ENCODE peak calls at places on chromosomes 5 and 9, in six cellular contexts. M, D, V, N, P and W are unnamed samples.

GRCh38 chr5:120843390-120843980 is 379.4 kb downstream of the PRR16 start:
- DNase-seq in N (no peak), V (no peak), D (no peak), M (no peak), P (no peak), W (no peak)

GRCh38 chr5:143671644-143672569 is 140.1 kb upstream of the HMHB1 start:
- DNase-seq in V (no peak), M (no peak), P (no peak), N (no peak), D (no peak), W (no peak)

GRCh38 chr5:126370796-126371718 is 52.2 kb upstream of the GRAMD2B start:
- DNase-seq in N (no peak), M (peak), D (no peak), V (no peak), P (peak), W (no peak)

GRCh38 chr5:79837707-79838620 is 148.3 kb downstream of the CMYA5 start:
- DNase-seq in N (no peak), P (no peak), V (peak), M (no peak), D (no peak), W (no peak)

GRCh38 chr5:87195104-87195581 is 72.5 kb upstream of the RASA1 start:
- DNase-seq in P (no peak), V (no peak), N (no peak), D (no peak), M (peak), W (peak)

GRCh38 chr9:38387751-38388150 is 4.8 kb upstream of the ALDH1B1 start:
- DNase-seq in P (no peak), M (no peak), N (no peak), V (no peak), D (no peak), W (no peak)

GRCh38 chr9:113901196-113901818 is 25.2 kb downstream of the ZNF618 start:
- DNase-seq in D (no peak), P (no peak), V (peak), N (no peak), M (no peak), W (no peak)

GRCh38 chr5:9069650-9070049 is 476.2 kb downstream of the SEMA5A start:
- DNase-seq in V (no peak), N (no peak), D (no peak), M (no peak), P (peak), W (peak)

GRCh38 chr5:75395277-75395676 is 58.3 kb downstream of the HMGCR start:
- DNase-seq in V (no peak), D (no peak), N (no peak), P (no peak), M (no peak), W (no peak)

GRCh38 chr5:96729156-96729555 is 67.0 kb downstream of the CAST start:
- DNase-seq in D (no peak), M (no peak), P (no peak), V (no peak), N (no peak), W (no peak)
- TF ChIP-seq CTCF in D (no peak), M (peak), P (peak), V (no peak), N (peak), W (peak)

GRCh38 chr5:169736653-169737052 is 99.6 kb downstream of the DOCK2 start:
- DNase-seq in D (no peak), M (no peak), P (no peak), N (no peak), V (no peak), W (no peak)

GRCh38 chr5:169742773-169743296 is 105.8 kb downstream of the DOCK2 start:
- DNase-seq in N (no peak), M (peak), V (no peak), D (no peak), P (no peak), W (peak)

GRCh38 chr5:169735913-169736312 is 98.8 kb downstream of the DOCK2 start:
- DNase-seq in V (no peak), M (no peak), N (no peak), D (no peak), P (no peak), W (no peak)

GRCh38 chr5:169744336-169744735 is 107.3 kb downstream of the DOCK2 start:
- DNase-seq in P (no peak), N (no peak), M (no peak), D (no peak), V (no peak), W (no peak)

DNA sequence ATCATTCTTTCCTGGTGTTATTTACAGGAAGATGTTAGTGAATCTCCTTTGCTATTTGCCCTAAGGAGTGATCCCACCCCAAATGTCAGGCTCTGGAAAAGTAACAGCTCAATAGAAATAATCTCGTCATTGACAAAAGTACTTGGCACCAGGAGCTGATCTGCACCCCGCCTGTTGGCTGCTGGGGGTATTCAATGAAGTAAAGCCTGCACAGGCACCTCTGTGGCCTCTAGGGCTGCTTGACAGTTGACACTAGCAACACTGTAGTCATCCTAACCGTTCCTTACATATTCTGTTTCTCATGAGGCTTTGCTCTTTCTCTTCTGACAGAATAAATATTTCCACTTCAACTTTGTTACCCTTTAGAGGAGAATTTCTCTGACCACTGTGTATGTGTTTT is 103.4 kb downstream of the DOCK2 start:
- DNase-seq in P (no peak), M (no peak), V (no peak), D (no peak), N (no peak), W (no peak)
- TF ChIP-seq CTCF in P (no peak), M (no peak), V (no peak), D (no peak), N (no peak), W (no peak)

DNA sequence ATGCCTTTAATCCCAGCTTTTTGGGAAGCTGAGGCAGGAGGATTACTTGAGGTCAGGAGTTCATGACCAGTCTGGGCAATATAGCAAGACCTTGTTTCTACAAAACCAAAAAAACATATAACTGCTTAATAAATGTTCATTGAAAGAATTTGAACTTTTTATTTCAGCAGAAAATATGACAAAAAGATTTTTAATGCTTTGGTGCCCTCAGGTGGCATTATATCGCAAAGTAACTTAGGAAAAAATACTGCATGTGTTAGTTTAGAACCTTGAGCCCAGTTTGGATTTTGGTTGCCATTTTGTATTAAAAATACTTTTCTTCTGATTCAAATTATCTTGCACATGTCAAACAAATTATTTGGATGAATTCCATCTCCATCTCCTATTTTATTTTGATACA is 103.2 kb downstream of the GPBP1 start:
- DNase-seq in P (no peak), N (no peak), M (peak), V (no peak), D (no peak), W (no peak)
- TF ChIP-seq CTCF in P (peak), N (no peak), M (no peak), V (no peak), D (no peak), W (peak)

DNA sequence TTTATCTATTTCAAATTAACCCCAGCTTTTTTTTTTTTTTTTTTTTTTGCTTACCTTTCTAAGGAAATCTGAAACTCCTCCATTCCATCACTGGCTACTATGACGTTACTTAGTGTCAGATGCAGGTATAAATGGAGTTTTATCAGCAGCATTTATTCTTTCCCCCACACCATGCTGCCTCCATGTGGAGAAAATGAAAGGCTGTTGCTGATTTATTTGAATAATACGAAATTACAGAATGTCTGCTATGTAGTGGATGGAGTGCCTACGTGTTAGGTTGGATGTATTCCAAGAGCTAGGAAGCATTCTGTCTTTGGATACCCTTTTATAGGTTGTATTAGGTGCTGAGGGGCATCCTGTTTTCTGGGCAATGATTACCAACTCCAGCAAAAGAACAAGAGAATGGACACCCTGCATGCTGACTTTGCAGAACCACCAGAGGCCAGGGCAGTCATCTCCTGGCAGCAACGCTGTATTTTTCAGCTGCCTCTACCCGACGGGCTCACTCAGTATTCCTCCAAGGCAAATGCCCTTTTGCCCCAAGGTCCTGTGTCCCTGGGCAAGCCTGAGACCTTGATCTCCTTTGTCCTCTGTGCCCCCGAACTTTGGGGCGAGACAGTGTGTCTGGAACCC is 199.5 kb downstream of the ALDH1A1 start:
- DNase-seq in P (no peak), D (no peak), N (no peak), V (no peak), M (peak), W (no peak)
- TF ChIP-seq CTCF in P (peak), D (no peak), N (no peak), V (no peak), M (peak), W (peak)

DNA sequence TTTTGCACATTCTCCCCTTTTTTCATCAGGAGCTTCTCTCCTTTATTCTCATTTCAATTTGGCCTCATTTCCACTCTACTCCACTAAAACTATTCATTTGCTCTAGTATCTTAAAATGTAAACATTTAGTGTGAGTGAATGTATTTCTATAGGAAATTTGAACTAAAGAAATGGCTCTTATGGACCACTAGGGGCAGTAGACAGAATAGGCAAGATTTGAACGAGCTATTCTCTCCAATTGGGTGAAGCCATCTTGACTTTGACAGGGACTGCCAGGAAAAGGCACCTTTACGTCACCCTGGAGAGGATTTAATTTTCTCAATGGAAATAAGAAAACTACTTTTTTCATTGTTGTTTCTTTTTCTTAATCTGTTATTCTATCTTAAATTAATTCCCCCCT is 666.3 kb downstream of the DNAH5 start:
- DNase-seq in V (no peak), M (no peak), D (no peak), N (no peak), P (no peak), W (no peak)
- TF ChIP-seq CTCF in V (no peak), M (peak), D (peak), N (peak), P (peak), W (peak)

DNA sequence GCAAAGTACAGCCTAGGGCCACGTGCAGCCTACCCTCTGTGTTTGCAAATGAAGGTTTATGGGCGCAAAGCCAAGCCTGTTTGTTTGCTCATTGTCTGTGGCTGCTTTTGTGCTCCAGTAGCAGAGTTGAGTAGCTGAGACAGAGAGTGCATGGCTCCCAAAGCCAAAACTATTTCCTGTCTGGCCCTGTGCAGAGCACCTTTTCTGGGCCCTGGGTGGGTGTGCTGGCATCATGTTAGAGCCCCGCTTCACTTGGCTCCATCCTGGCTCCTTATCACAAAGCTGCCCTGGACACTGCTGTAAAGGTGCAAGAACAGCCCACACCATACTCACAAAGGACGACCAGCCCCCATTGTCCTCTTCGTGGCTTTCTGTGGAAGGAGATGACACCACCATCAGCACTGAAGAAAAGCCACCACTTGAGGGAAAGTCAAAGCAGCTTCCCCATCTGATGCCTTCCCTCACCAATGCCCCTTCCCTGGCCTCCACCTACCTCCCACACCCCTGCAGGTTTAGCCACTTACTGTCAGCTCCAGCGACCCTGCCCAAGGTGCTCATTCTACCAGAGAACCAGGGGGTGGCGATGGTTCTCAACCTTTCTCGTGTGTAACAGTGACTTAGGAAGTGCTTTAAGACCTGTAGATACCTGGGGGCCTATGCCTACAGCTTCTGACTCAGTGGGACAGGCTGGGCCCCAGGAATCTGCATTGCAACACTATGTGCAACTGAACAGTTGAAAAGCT is 23.4 kb downstream of the LCP2 start:
- DNase-seq in M (no peak), N (no peak), D (peak), V (no peak), P (no peak), W (no peak)
- TF ChIP-seq CTCF in M (no peak), N (peak), D (no peak), V (no peak), P (peak), W (no peak)

GRCh38 chr9:136900988-136901515 is 14.7 kb downstream of the TRAF2 start:
- DNase-seq in M (no peak), N (no peak), P (peak), D (no peak), V (peak), W (no peak)

GRCh38 chr9:136900556-136900955 is 14.2 kb downstream of the TRAF2 start:
- DNase-seq in N (no peak), P (no peak), M (no peak), V (no peak), D (no peak), W (no peak)

GRCh38 chr9:136898483-136899100 is 12.3 kb downstream of the TRAF2 start:
- DNase-seq in P (no peak), D (no peak), N (no peak), V (no peak), M (no peak), W (no peak)

GRCh38 chr9:136901516-136902258 is 15.4 kb downstream of the TRAF2 start:
- DNase-seq in N (no peak), M (peak), V (peak), P (peak), D (no peak), W (no peak)

DNA sequence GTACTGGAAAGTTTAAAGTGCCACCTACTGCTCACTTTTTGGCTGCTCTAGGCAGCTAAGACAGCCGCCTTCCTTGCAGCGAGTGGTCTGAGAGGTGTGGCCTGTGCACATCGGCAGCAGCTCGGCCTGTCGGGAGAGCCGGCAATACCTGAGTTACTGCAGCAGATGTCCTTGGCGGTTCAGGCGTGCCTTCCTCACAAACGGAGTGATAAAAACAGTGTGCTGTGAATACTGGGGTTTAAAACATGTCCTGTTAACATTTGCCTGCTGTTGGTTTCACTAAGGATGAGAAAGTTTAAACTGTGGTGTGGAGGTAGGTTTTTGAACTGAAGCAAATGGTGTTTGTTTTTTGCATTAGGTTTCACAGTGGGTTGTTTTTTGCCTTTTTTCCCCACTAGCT is 12.9 kb downstream of the TRAF2 start:
- DNase-seq in M (no peak), P (no peak), D (no peak), N (no peak), V (no peak), W (no peak)
- TF ChIP-seq CTCF in M (no peak), P (no peak), D (no peak), N (no peak), V (no peak), W (no peak)